ENCODE peak calls at places on chromosomes 4 and X, in six cellular contexts. One of them, this sample, is unnamed.

GRCh38 chrX:54427837-54428424 is 12.3 kb upstream of the TSR2 start:
- DNase-seq in AML-193: no peak
- DNase-seq in NCI-H1092: no peak
- DNase-seq in cardiac fibroblast: no peak
- DNase-seq in ACHN: no peak
- DNase-seq in effector memory CD8-positive, alpha-beta T cell: no peak
- DNase-seq in this sample: no peak

GRCh38 chrX:134721766-134722532 is 63.7 kb upstream of the PLAC1 start:
- DNase-seq in AML-193: no peak
- DNase-seq in NCI-H1092: no peak
- DNase-seq in cardiac fibroblast: peak
- DNase-seq in ACHN: no peak
- DNase-seq in effector memory CD8-positive, alpha-beta T cell: no peak
- DNase-seq in this sample: no peak

GRCh38 chr4:19523964-19524363 is 727.7 kb upstream of the SLIT2 start:
- DNase-seq in AML-193: no peak
- DNase-seq in NCI-H1092: no peak
- DNase-seq in cardiac fibroblast: no peak
- DNase-seq in ACHN: no peak
- DNase-seq in effector memory CD8-positive, alpha-beta T cell: no peak
- DNase-seq in this sample: no peak

GRCh38 chr4:154329268-154329858 is 162.2 kb downstream of the DCHS2 start:
- DNase-seq in AML-193: peak
- DNase-seq in NCI-H1092: no peak
- DNase-seq in cardiac fibroblast: peak
- DNase-seq in ACHN: peak
- DNase-seq in effector memory CD8-positive, alpha-beta T cell: no peak
- DNase-seq in this sample: peak

GRCh38 chr4:62028758-62029157 is 828.6 kb downstream of the ADGRL3 start:
- DNase-seq in AML-193: no peak
- DNase-seq in NCI-H1092: no peak
- DNase-seq in cardiac fibroblast: no peak
- DNase-seq in ACHN: no peak
- DNase-seq in effector memory CD8-positive, alpha-beta T cell: no peak
- DNase-seq in this sample: no peak

GRCh38 chr4:53185853-53186590 is 179.8 kb downstream of the SCFD2 start:
- DNase-seq in AML-193: no peak
- DNase-seq in NCI-H1092: no peak
- DNase-seq in cardiac fibroblast: peak
- DNase-seq in ACHN: no peak
- DNase-seq in effector memory CD8-positive, alpha-beta T cell: no peak
- DNase-seq in this sample: no peak

GRCh38 chrX:87873347-87873941 is 355.8 kb downstream of the KLHL4 start:
- DNase-seq in AML-193: no peak
- DNase-seq in NCI-H1092: no peak
- DNase-seq in cardiac fibroblast: no peak
- DNase-seq in ACHN: no peak
- DNase-seq in effector memory CD8-positive, alpha-beta T cell: no peak
- DNase-seq in this sample: no peak

GRCh38 chr4:1988327-1988724 is 20.4 kb downstream of the NELFA start:
- DNase-seq in AML-193: no peak
- DNase-seq in NCI-H1092: no peak
- DNase-seq in cardiac fibroblast: no peak
- DNase-seq in ACHN: no peak
- DNase-seq in effector memory CD8-positive, alpha-beta T cell: no peak
- DNase-seq in this sample: no peak

GRCh38 chr4:87360338-87360935 is 30.6 kb downstream of the HSD17B11 start:
- DNase-seq in AML-193: no peak
- DNase-seq in NCI-H1092: no peak
- DNase-seq in cardiac fibroblast: no peak
- DNase-seq in ACHN: no peak
- DNase-seq in effector memory CD8-positive, alpha-beta T cell: no peak
- DNase-seq in this sample: no peak

GRCh38 chr4:111781611-111782010 is 363.6 kb upstream of the FAM241A start:
- DNase-seq in AML-193: no peak
- DNase-seq in NCI-H1092: no peak
- DNase-seq in cardiac fibroblast: peak
- DNase-seq in ACHN: no peak
- DNase-seq in effector memory CD8-positive, alpha-beta T cell: no peak
- DNase-seq in this sample: no peak

GRCh38 chr4:74423101-74423500 is 21.8 kb upstream of the AREG start:
- DNase-seq in AML-193: no peak
- DNase-seq in NCI-H1092: no peak
- DNase-seq in cardiac fibroblast: peak
- DNase-seq in ACHN: no peak
- DNase-seq in effector memory CD8-positive, alpha-beta T cell: no peak
- DNase-seq in this sample: no peak

GRCh38 chr4:2948895-2949781 is 14.1 kb downstream of the NOP14 start:
- DNase-seq in AML-193: peak
- DNase-seq in NCI-H1092: no peak
- DNase-seq in cardiac fibroblast: peak
- DNase-seq in ACHN: peak
- DNase-seq in effector memory CD8-positive, alpha-beta T cell: no peak
- DNase-seq in this sample: peak

GRCh38 chrX:132369650-132370049 is 119.2 kb downstream of the MBNL3 start:
- DNase-seq in AML-193: no peak
- DNase-seq in NCI-H1092: no peak
- DNase-seq in cardiac fibroblast: no peak
- DNase-seq in ACHN: no peak
- DNase-seq in effector memory CD8-positive, alpha-beta T cell: no peak
- DNase-seq in this sample: no peak

GRCh38 chr4:41693629-41694028 is 54.9 kb downstream of the PHOX2B start:
- DNase-seq in AML-193: peak
- DNase-seq in NCI-H1092: no peak
- DNase-seq in cardiac fibroblast: peak
- DNase-seq in ACHN: peak
- DNase-seq in effector memory CD8-positive, alpha-beta T cell: no peak
- DNase-seq in this sample: peak

GRCh38 chr4:19213388-19213787 is 1038.3 kb upstream of the SLIT2 start:
- DNase-seq in AML-193: no peak
- DNase-seq in NCI-H1092: no peak
- DNase-seq in cardiac fibroblast: no peak
- DNase-seq in ACHN: no peak
- DNase-seq in effector memory CD8-positive, alpha-beta T cell: no peak
- DNase-seq in this sample: no peak

GRCh38 chr4:107548211-107548905 is 171.7 kb downstream of the PAPSS1 start:
- DNase-seq in AML-193: no peak
- DNase-seq in NCI-H1092: no peak
- DNase-seq in cardiac fibroblast: peak
- DNase-seq in ACHN: no peak
- DNase-seq in effector memory CD8-positive, alpha-beta T cell: no peak
- DNase-seq in this sample: no peak

GRCh38 chr4:61827907-61828328 is 627.8 kb downstream of the ADGRL3 start:
- DNase-seq in AML-193: no peak
- DNase-seq in NCI-H1092: no peak
- DNase-seq in cardiac fibroblast: no peak
- DNase-seq in ACHN: no peak
- DNase-seq in effector memory CD8-positive, alpha-beta T cell: no peak
- DNase-seq in this sample: no peak

GRCh38 chr4:111806331-111806730 is 338.9 kb upstream of the FAM241A start:
- DNase-seq in AML-193: no peak
- DNase-seq in NCI-H1092: no peak
- DNase-seq in cardiac fibroblast: no peak
- DNase-seq in ACHN: peak
- DNase-seq in effector memory CD8-positive, alpha-beta T cell: no peak
- DNase-seq in this sample: no peak

GRCh38 chr4:55530167-55530566 is 16.5 kb downstream of the CLOCK start:
- DNase-seq in AML-193: no peak
- DNase-seq in NCI-H1092: no peak
- DNase-seq in cardiac fibroblast: no peak
- DNase-seq in ACHN: no peak
- DNase-seq in effector memory CD8-positive, alpha-beta T cell: no peak
- DNase-seq in this sample: no peak

GRCh38 chr4:3770323-3771166 is 4.4 kb downstream of the ADRA2C start:
- DNase-seq in AML-193: no peak
- DNase-seq in NCI-H1092: no peak
- DNase-seq in cardiac fibroblast: no peak
- DNase-seq in ACHN: no peak
- DNase-seq in effector memory CD8-positive, alpha-beta T cell: no peak
- DNase-seq in this sample: no peak

GRCh38 chr4:19300213-19300612 is 951.5 kb upstream of the SLIT2 start:
- DNase-seq in AML-193: no peak
- DNase-seq in NCI-H1092: no peak
- DNase-seq in cardiac fibroblast: no peak
- DNase-seq in ACHN: no peak
- DNase-seq in effector memory CD8-positive, alpha-beta T cell: no peak
- DNase-seq in this sample: no peak

GRCh38 chr4:31059753-31060522 is 339.8 kb downstream of the PCDH7 start:
- DNase-seq in AML-193: no peak
- DNase-seq in NCI-H1092: no peak
- DNase-seq in cardiac fibroblast: peak
- DNase-seq in ACHN: no peak
- DNase-seq in effector memory CD8-positive, alpha-beta T cell: no peak
- DNase-seq in this sample: no peak